ENCODE peak calls at places on chromosomes 6 and 20, in four cellular contexts. W is CD4-positive, alpha-beta T cell; L is HFF-Myc; O is stromal cell of bone marrow. S is an unnamed sample.

GRCh38 chr20:60516442-60516841 is 558.2 kb downstream of the CDH26 start:
- DNase-seq in L (no peak), W (no peak), O (no peak), S (no peak)

GRCh38 chr6:22614541-22614940 is 45.2 kb downstream of the HDGFL1 start:
- DNase-seq in O (peak), L (no peak), W (no peak), S (no peak)

GRCh38 chr6:1231941-1232340 is 80.0 kb upstream of the FOXQ1 start:
- DNase-seq in O (no peak), L (no peak), W (no peak), S (no peak)

GRCh38 chr20:62159835-62160234 is 16.3 kb downstream of the SS18L1 start:
- DNase-seq in L (no peak), W (no peak), O (no peak), S (no peak)

GRCh38 chr20:62485062-62485700 is 9.4 kb upstream of the GATA5 start:
- DNase-seq in O (no peak), L (no peak), W (no peak), S (no peak)

GRCh38 chr6:3176562-3177355 is 19.4 kb upstream of the TUBB2A start:
- DNase-seq in L (peak), O (peak), W (no peak), S (no peak)

GRCh38 chr6:149176971-149177667 is 140.4 kb upstream of the TAB2 start:
- DNase-seq in L (no peak), O (no peak), W (no peak), S (no peak)

GRCh38 chr6:39956951-39957350 is 22.7 kb upstream of the MOCS1 start:
- DNase-seq in O (no peak), L (no peak), W (no peak), S (no peak)

GRCh38 chr6:118318648-118319047 is 229.4 kb upstream of the PLN start:
- DNase-seq in O (no peak), L (no peak), W (no peak), S (no peak)

GRCh38 chr6:72624557-72625160 is 2.8 kb downstream of the KCNQ5 start:
- DNase-seq in L (no peak), O (no peak), W (no peak), S (no peak)

GRCh38 chr20:9068232-9068781 is 580 bp upstream of the PLCB4 start:
- DNase-seq in W (no peak), O (no peak), L (no peak), S (no peak)

GRCh38 chr20:10228330-10228729 is 9.7 kb downstream of the SNAP25 start:
- DNase-seq in O (no peak), L (no peak), W (no peak), S (no peak)

GRCh38 chr20:1868856-1869255 is 26.4 kb upstream of the SIRPA start:
- DNase-seq in W (no peak), L (no peak), O (no peak), S (no peak)

GRCh38 chr6:41167173-41167963 is 4.5 kb upstream of the TREM2 start:
- DNase-seq in O (no peak), L (peak), W (no peak), S (no peak)

GRCh38 chr20:46023999-46024398 is 5.0 kb upstream of the SLC12A5 start:
- DNase-seq in L (no peak), O (no peak), W (no peak), S (no peak)

GRCh38 chr6:145263807-145264206 is 471.5 kb downstream of the EPM2A start:
- DNase-seq in O (no peak), L (no peak), W (no peak), S (no peak)

GRCh38 chr20:25056601-25057233 is 1.2 kb downstream of the ACSS1 start:
- DNase-seq in L (no peak), O (no peak), W (no peak), S (no peak)

GRCh38 chr6:47701374-47701773 is 3.0 kb downstream of the ADGRF4 start:
- DNase-seq in O (no peak), W (no peak), L (no peak), S (no peak)

GRCh38 chr6:43806041-43806757 is 36.2 kb downstream of the VEGFA start:
- DNase-seq in O (no peak), L (no peak), W (no peak), S (no peak)

GRCh38 chr20:13784893-13785715 is at the start of the genes ESF1 and NDUFAF5:
- DNase-seq in W (peak), O (peak), L (peak), S (peak)

GRCh38 chr6:125729983-125730382 is 19.4 kb upstream of the HEY2 start:
- DNase-seq in W (no peak), L (no peak), O (no peak), S (no peak)

GRCh38 chr6:56241106-56241812 is 6.1 kb downstream of the COL21A1 start:
- DNase-seq in W (no peak), O (no peak), L (no peak), S (no peak)

GRCh38 chr6:166104107-166104506 is 63.5 kb downstream of the TBXT start:
- DNase-seq in O (no peak), L (no peak), W (no peak), S (no peak)

GRCh38 chr6:108961985-108962384 is 113.8 kb downstream of the ARMC2 start:
- DNase-seq in L (no peak), O (peak), W (no peak), S (peak)

GRCh38 chr6:12148317-12148801 is 136.2 kb downstream of the HIVEP1 start:
- DNase-seq in L (no peak), W (no peak), O (no peak), S (peak)

GRCh38 chr6:14743465-14744211 is 502.2 kb upstream of the JARID2 start:
- DNase-seq in W (no peak), O (peak), L (peak), S (peak)

GRCh38 chr20:49456646-49457045 is 25.8 kb downstream of the KCNB1 start:
- DNase-seq in W (no peak), O (no peak), L (no peak), S (no peak)

S was measured in AG09309.